ENCODE peak calls at places on chromosomes 4 and X, in nine cellular contexts. F is cardiac muscle cell; C is NCI-H1092 treated with DMSO at 0.1 percent for 48 hours; S is MCF 10A; D is stimulated activated CD4-positive, alpha-beta T cell treated with anti-CD3 and anti-CD28 coated beads, Interleukin-2, amount 100 ng/mL, for 24 hours; O is astrocyte of the spinal cord; G is ELF-1; J is hippocampal formation; A is lower leg skin. Q is an unnamed sample.

GRCh38 chr4:139300431-139301142 is 718 bp upstream of the NAA15 start:
- DNase-seq in F (peak; percentile 35), C (peak; percentile 52), S (peak; percentile 74), D (no peak), O (peak; percentile 77), G (no peak), J (no peak), A (no peak), Q (peak; percentile 13)

GRCh38 chrX:16671005-16671404 is 21.0 kb downstream of the S100G start:
- DNase-seq in F (peak; percentile 48), C (peak; percentile 26), S (peak; percentile 57), D (no peak), O (peak; percentile 70), G (peak; percentile 41), J (peak; percentile 4), A (no peak), Q (no peak)

GRCh38 chr4:110197421-110198398 is 705 bp downstream of the ELOVL6 start:
- DNase-seq in F (peak; percentile 54), C (peak; percentile 70), S (peak; percentile 60), D (peak; percentile 63), O (peak; percentile 54), G (peak; percentile 65), J (peak; percentile 58), A (no peak), Q (peak; percentile 7)

GRCh38 chr4:95268819-95269565 is 279.8 kb downstream of the UNC5C start:
- DNase-seq in F (no peak), C (peak; percentile 4), S (no peak), D (no peak), O (peak; percentile 17), G (no peak), J (no peak), A (no peak), Q (no peak)

GRCh38 chrX:116272328-116272727 is 101.8 kb downstream of the AGTR2 start:
- DNase-seq in F (no peak), C (no peak), S (peak; percentile 95), D (no peak), O (peak; percentile 90), G (peak; percentile 8), J (no peak), A (no peak), Q (no peak)

GRCh38 chr4:52037730-52038108 is 380 bp downstream of the SGCB start:
- DNase-seq in F (peak; percentile 75), C (peak; percentile 58), S (peak; percentile 36), D (no peak), O (peak; percentile 50), G (peak; percentile 49), J (peak; percentile 77), A (no peak), Q (no peak)

GRCh38 chr4:138911903-138912713 is 103.5 kb upstream of the NOCT start:
- DNase-seq in F (no peak), C (peak; percentile 97), S (no peak), D (no peak), O (no peak), G (no peak), J (no peak), A (no peak), Q (no peak)

GRCh38 chr4:14719053-14719452 is 283.2 kb upstream of the CPEB2 start:
- DNase-seq in F (no peak), C (no peak), S (peak; percentile 27), D (no peak), O (peak; percentile 91), G (peak; percentile 33), J (no peak), A (peak; percentile 70), Q (no peak)

GRCh38 chr4:32148120-32148666 is 1428.0 kb downstream of the PCDH7 start:
- DNase-seq in F (no peak), C (no peak), S (no peak), D (no peak), O (peak; percentile 88), G (no peak), J (no peak), A (no peak), Q (no peak)

GRCh38 chr4:112520598-112521122 is 4.7 kb upstream of the NEUROG2 start:
- DNase-seq in F (no peak), C (no peak), S (no peak), D (no peak), O (no peak), G (no peak), J (no peak), A (no peak), Q (no peak)

Q was measured in effector CD4-positive, alpha-beta T cell.